ENCODE peak calls at places on chromosomes 3 and 15, in six cellular contexts. H is BJ, Y is BE2C, A is transverse colon, B is fibroblast of villous mesenchyme, Z is fibroblast of pulmonary artery. D is an unnamed sample.

GRCh38 chr3:12218161-12218560 is 59.4 kb upstream of the TIMP4 start:
- DNase-seq in B (peak; percentile 51), Y (no peak), Z (no peak), A (no peak), H (no peak), D (peak; percentile 28)

GRCh38 chr3:189363856-189364255 is 192.1 kb downstream of the TPRG1 start:
- DNase-seq in Z (peak; percentile 18), B (no peak), H (no peak), Y (no peak), A (no peak), D (peak; percentile 5)

GRCh38 chr3:197428117-197428761 is 127.5 kb downstream of the BDH1 start:
- DNase-seq in Z (peak; percentile 28), Y (peak; percentile 86), A (peak; percentile 79), H (peak; percentile 31), B (peak; percentile 59), D (peak; percentile 29)

GRCh38 chr3:48118322-48118721 is 69.9 kb downstream of the CDC25A start:
- DNase-seq in Y (no peak), H (no peak), B (no peak), A (no peak), Z (no peak), D (no peak)

GRCh38 chr3:76842232-76842631 is 197.7 kb upstream of the ROBO2 start:
- DNase-seq in B (no peak), A (no peak), H (no peak), Y (no peak), Z (no peak), D (no peak)

GRCh38 chr3:9715127-9715526 is 11.5 kb downstream of the CPNE9 start:
- DNase-seq in Y (no peak), A (no peak), B (no peak), Z (no peak), H (no peak), D (no peak)

GRCh38 chr3:65978116-65978515 is 60.6 kb downstream of the MAGI1 start:
- DNase-seq in H (no peak), A (no peak), Y (no peak), B (no peak), Z (no peak), D (peak; percentile 17)

GRCh38 chr15:58086479-58086878 is 21.0 kb upstream of the ALDH1A2 start:
- DNase-seq in Y (no peak), H (no peak), B (no peak), Z (no peak), A (no peak), D (peak; percentile 41)

GRCh38 chr3:61809879-61810278 is 248.5 kb downstream of the PTPRG start:
- DNase-seq in Y (no peak), Z (peak; percentile 56), B (no peak), A (peak; percentile 72), H (no peak), D (peak; percentile 68)

GRCh38 chr15:74768771-74769342 is 13.0 kb upstream of the CSK start:
- DNase-seq in Y (peak; percentile 78), B (peak; percentile 49), A (peak; percentile 66), Z (peak; percentile 53), H (no peak), D (peak; percentile 58)

GRCh38 chr3:102449341-102449740 is 14.5 kb downstream of the ZPLD1 start:
- DNase-seq in Y (peak; percentile 20), H (no peak), Z (peak; percentile 31), A (no peak), B (peak; percentile 21), D (peak; percentile 38)

GRCh38 chr3:56136514-56136913 is 331.8 kb downstream of the ERC2 start:
- DNase-seq in B (no peak), Y (no peak), A (no peak), Z (no peak), H (no peak), D (no peak)

GRCh38 chr15:71532994-71533393 is 277.4 kb upstream of the NR2E3 start:
- DNase-seq in B (peak; percentile 75), Y (peak; percentile 18), Z (peak; percentile 47), A (no peak), H (no peak), D (peak; percentile 27)

GRCh38 chr3:189494632-189495031 is 136.6 kb upstream of the TP63 start:
- DNase-seq in Z (no peak), B (no peak), Y (no peak), A (no peak), H (no peak), D (no peak)

DNA sequence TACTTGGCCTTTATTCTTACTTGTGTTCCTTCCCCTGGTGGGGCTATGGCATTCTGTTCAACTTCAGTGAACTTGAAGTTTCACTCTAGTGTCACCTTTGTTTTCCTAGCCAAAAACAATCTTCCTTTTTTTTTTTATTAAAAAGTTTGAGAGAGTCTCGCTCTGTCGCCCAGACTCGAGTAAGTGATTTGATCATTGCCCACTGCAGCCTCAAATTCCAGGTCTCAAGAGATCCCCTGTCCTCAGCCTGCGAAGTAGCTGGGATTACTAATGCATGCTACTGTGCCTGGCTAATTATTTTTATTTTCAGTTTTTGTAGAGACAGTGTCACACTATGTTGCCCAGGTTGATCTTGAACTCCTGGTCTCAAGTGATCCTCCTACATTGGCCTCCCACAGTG is 124.8 kb downstream of the SST start:
- DNase-seq in Y (no peak), A (no peak), Z (no peak), H (no peak), B (no peak), D (no peak)
- TF ChIP-seq CTCF in Y (no peak), A (no peak), Z (no peak), H (no peak), B (no peak), D (no peak)

GRCh38 chr3:184568918-184569829 is 7.6 kb downstream of the EPHB3 start:
- DNase-seq in Y (peak; percentile 70), A (peak; percentile 72), H (peak; percentile 93), Z (peak; percentile 90), B (peak; percentile 96), D (peak; percentile 97)

GRCh38 chr3:184568591-184568917 is 7.0 kb downstream of the EPHB3 start:
- DNase-seq in A (no peak), B (no peak), Z (no peak), H (no peak), Y (no peak), D (no peak)

GRCh38 chr3:184570035-184570434 is 8.4 kb downstream of the EPHB3 start:
- DNase-seq in H (no peak), B (no peak), Z (no peak), Y (no peak), A (no peak), D (no peak)

GRCh38 chr3:184566441-184567414 is 5.1 kb downstream of the EPHB3 start:
- DNase-seq in H (no peak), A (peak; percentile 84), Z (no peak), Y (no peak), B (no peak), D (no peak)

GRCh38 chr3:184567924-184568590 is 6.5 kb downstream of the EPHB3 start:
- DNase-seq in H (no peak), B (no peak), A (no peak), Z (no peak), Y (no peak), D (no peak)
- H3K4me3 ChIP-seq in H (peak overlapping the region; percentile 17), B (no peak overlapping the region), A (peak overlapping the region; percentile 55), Z (peak overlapping the region; percentile 46), Y (peak overlapping the region; percentile 55), D (no peak overlapping the region)

DNA sequence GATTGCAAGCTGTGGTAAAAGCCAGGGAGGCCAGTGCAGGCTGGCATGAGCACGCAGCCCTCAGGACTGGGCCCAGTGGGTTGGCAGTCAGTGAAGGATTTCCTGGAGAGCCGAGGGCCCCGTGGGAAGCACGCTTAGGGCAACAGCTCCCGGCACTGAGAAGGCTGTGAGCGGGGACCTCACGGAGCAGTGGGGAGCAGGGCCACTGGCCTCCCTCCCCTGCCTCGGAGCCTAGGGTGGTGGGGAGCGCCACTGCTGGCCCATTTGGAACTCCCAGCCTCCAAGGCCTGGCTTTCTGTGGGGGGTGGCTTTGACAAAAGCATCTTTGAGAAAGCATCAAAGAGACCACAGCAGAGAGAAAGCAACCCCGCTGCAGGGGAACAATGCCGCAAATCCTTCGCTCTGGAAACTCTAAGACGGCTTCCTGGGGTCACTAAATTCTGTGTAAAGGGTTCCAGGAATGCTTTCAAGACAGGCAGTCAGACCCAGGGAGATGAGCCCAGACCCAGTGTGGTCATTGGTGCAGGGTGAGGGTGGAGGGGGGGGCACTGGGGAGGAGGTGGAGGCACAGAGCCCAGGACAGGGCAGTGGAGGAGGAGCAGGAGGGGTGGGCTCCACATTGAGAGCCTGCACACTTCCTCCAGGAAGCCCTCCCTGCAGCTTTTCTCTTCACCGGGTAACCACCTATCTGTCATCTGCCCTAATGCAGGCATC is 9.5 kb upstream of the APBA2 start:
- DNase-seq in Y (no peak), A (no peak), B (no peak), Z (no peak), H (no peak), D (no peak)
- TF ChIP-seq CTCF in Y (no peak), A (no peak), B (no peak), Z (no peak), H (no peak), D (no peak)

GRCh38 chr15:100461049-100461448 is 67.7 kb downstream of the CERS3 start:
- DNase-seq in Y (no peak), H (no peak), Z (no peak), B (no peak), A (no peak), D (no peak)
- H3K4me3 ChIP-seq in Y (no peak overlapping the region), H (no peak overlapping the region), Z (no peak overlapping the region), B (no peak overlapping the region), A (no peak overlapping the region), D (no peak overlapping the region)

DNA sequence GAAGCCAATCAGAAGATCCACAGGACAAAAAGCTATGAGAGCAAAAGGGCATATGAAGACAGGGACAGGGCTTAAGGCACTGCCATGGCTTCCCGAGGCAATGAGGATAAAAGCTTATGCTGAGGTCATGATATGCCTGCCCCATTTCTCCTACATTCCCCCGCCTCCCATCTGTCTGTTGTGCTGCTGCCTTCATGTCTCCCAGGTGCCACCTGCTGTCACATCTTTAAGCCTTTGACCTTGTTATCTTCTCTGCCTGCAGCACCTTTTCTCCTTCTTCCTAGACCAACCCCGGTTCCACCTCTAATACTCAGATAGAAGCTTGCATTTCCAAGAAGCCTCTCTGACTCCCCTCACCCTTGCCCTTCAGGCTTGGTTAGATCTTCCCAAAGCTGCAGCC is 213.8 kb downstream of the ARRDC4 start:
- DNase-seq in Y (no peak), B (no peak), Z (no peak), H (no peak), A (peak; percentile 11), D (no peak)
- TF ChIP-seq CTCF in Y (no peak), B (no peak), Z (no peak), H (peak; percentile 12), A (peak; percentile 36), D (no peak)

DNA sequence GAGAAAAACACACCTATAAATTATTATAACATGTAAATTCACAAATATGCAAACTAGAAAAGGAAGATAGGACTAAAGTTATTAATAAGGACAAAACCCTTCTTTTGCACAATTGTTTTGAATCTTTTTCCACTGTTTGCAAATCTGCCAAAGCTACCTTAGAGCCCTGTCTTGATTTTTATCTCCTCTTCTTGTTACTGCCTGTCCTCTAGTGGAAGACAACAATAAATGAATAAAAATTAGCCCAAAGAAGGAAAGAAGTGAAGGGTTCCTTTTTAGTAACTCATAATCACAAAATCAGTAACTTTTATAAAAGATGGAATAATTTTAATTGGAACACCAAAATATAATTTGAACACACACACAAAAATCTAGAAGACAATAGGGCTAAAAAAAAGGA is 2.7 kb downstream of the CD200R1 start:
- DNase-seq in H (no peak), B (no peak), Z (no peak), Y (no peak), A (no peak), D (no peak)
- H3K4me3 ChIP-seq in H (no peak overlapping the region), B (no peak overlapping the region), Z (no peak overlapping the region), Y (no peak overlapping the region), A (no peak overlapping the region), D (no peak overlapping the region)